ENCODE peak calls at places on chromosomes 11 and 22, in seven cellular contexts. One of them, this sample, is unnamed.
A peak's percentile ranks its signal among the peaks of the same experiment; 100 is the strongest.

GRCh38 chr11:66842501-66842895 is 743 bp upstream of the RCE1 start:
- DNase-seq in T-cell: no peak
- DNase-seq in mucosa of gallbladder: no peak
- DNase-seq in non-pigmented ciliary epithelial cell: no peak
- DNase-seq in neural crest cell: no peak
- DNase-seq in cardiac muscle cell: no peak
- DNase-seq in GM03348: no peak
- DNase-seq in this sample: no peak

GRCh38 chr11:108388576-108388975 is 78.8 kb downstream of the C11orf65 start:
- DNase-seq in mucosa of gallbladder: no peak
- DNase-seq in GM03348: no peak
- DNase-seq in T-cell: no peak
- DNase-seq in neural crest cell: no peak
- DNase-seq in non-pigmented ciliary epithelial cell: no peak
- DNase-seq in cardiac muscle cell: no peak
- DNase-seq in this sample: no peak

GRCh38 chr11:71342951-71343827 is 90.8 kb upstream of the SHANK2 start:
- DNase-seq in cardiac muscle cell: peak; percentile 41
- DNase-seq in neural crest cell: peak; percentile 43
- DNase-seq in T-cell: no peak
- DNase-seq in non-pigmented ciliary epithelial cell: no peak
- DNase-seq in mucosa of gallbladder: peak; percentile 14
- DNase-seq in GM03348: peak; percentile 78
- DNase-seq in this sample: no peak

GRCh38 chr22:23431337-23432072 is 148.6 kb downstream of the IGLL1 start:
- DNase-seq in cardiac muscle cell: peak; percentile 13
- DNase-seq in mucosa of gallbladder: peak; percentile 32
- DNase-seq in neural crest cell: no peak
- DNase-seq in T-cell: no peak
- DNase-seq in non-pigmented ciliary epithelial cell: no peak
- DNase-seq in GM03348: no peak
- DNase-seq in this sample: no peak

GRCh38 chr11:108616549-108616948 is 23.0 kb upstream of the EXPH5 start:
- DNase-seq in GM03348: peak; percentile 71
- DNase-seq in mucosa of gallbladder: no peak
- DNase-seq in T-cell: no peak
- DNase-seq in neural crest cell: no peak
- DNase-seq in non-pigmented ciliary epithelial cell: peak; percentile 94
- DNase-seq in cardiac muscle cell: peak; percentile 69
- DNase-seq in this sample: no peak

GRCh38 chr11:22193348-22194051 is 615 bp downstream of the ANO5 start:
- DNase-seq in GM03348: peak; percentile 12
- DNase-seq in cardiac muscle cell: no peak
- DNase-seq in neural crest cell: peak; percentile 29
- DNase-seq in mucosa of gallbladder: peak; percentile 10
- DNase-seq in non-pigmented ciliary epithelial cell: no peak
- DNase-seq in T-cell: no peak
- DNase-seq in this sample: peak; percentile 51

GRCh38 chr11:6219359-6219758 is 14.0 kb downstream of the C11orf42 start:
- DNase-seq in GM03348: peak; percentile 92
- DNase-seq in mucosa of gallbladder: peak; percentile 29
- DNase-seq in T-cell: no peak
- DNase-seq in non-pigmented ciliary epithelial cell: peak; percentile 67
- DNase-seq in cardiac muscle cell: peak; percentile 88
- DNase-seq in neural crest cell: no peak
- DNase-seq in this sample: no peak

GRCh38 chr11:33930317-33931021 is 38.6 kb upstream of the LMO2 start:
- DNase-seq in non-pigmented ciliary epithelial cell: no peak
- DNase-seq in cardiac muscle cell: peak; percentile 89
- DNase-seq in GM03348: peak; percentile 68
- DNase-seq in mucosa of gallbladder: no peak
- DNase-seq in T-cell: no peak
- DNase-seq in neural crest cell: no peak
- DNase-seq in this sample: peak; percentile 79

GRCh38 chr11:107508201-107508857 is 50.7 kb upstream of the CWF19L2 start:
- DNase-seq in non-pigmented ciliary epithelial cell: no peak
- DNase-seq in GM03348: no peak
- DNase-seq in T-cell: no peak
- DNase-seq in mucosa of gallbladder: no peak
- DNase-seq in neural crest cell: no peak
- DNase-seq in cardiac muscle cell: no peak
- DNase-seq in this sample: no peak

GRCh38 chr11:130668751-130669150 is 220.3 kb downstream of the ADAMTS15 start:
- DNase-seq in mucosa of gallbladder: no peak
- DNase-seq in cardiac muscle cell: no peak
- DNase-seq in T-cell: no peak
- DNase-seq in neural crest cell: no peak
- DNase-seq in GM03348: no peak
- DNase-seq in non-pigmented ciliary epithelial cell: no peak
- DNase-seq in this sample: no peak

This sample was measured in NCI-H446.